ENCODE peak calls at places on chromosomes 13 and 19, in five cellular contexts. P is stimulated activated CD4-positive, alpha-beta T cell treated with anti-CD3 and anti-CD28 coated beads, Interleukin-12 subunit alpha, Interleukin-12 subunit beta, amount 100 ng/mL, for 48 hours; R is T1000; U is KG1; L is NAMALWA. D is an unnamed sample.

GRCh38 chr19:5319516-5319915 is 21.1 kb downstream of the PTPRS start:
- DNase-seq in L (no peak), U (no peak), P (no peak), R (no peak), D (no peak)

GRCh38 chr19:3234800-3235199 is 10.3 kb downstream of the CELF5 start:
- DNase-seq in R (no peak), U (no peak), L (peak; percentile 42), P (peak; percentile 17), D (no peak)

GRCh38 chr13:20525144-20525600 is 485 bp downstream of the CRYL1 start:
- DNase-seq in L (no peak), U (peak; percentile 22), P (peak; percentile 12), R (no peak), D (no peak)

GRCh38 chr19:52635786-52636570 is 2.2 kb downstream of the ZNF83 start:
- DNase-seq in L (no peak), R (no peak), P (no peak), U (no peak), D (no peak)

GRCh38 chr19:2756921-2757881 is 17.4 kb upstream of the SLC39A3 start:
- DNase-seq in R (no peak), P (no peak), U (no peak), L (no peak), D (no peak)

GRCh38 chr13:61052175-61052574 is 363.5 kb downstream of the PCDH20 start:
- DNase-seq in P (no peak), R (no peak), U (no peak), L (peak; percentile 15), D (no peak)

GRCh38 chr19:41377977-41378707 is 1.8 kb downstream of the TMEM91 start:
- DNase-seq in U (no peak), L (peak; percentile 93), R (no peak), P (no peak), D (no peak)

GRCh38 chr19:23799321-23799720 is 40.6 kb upstream of the ZNF681 start:
- DNase-seq in L (no peak), P (no peak), R (no peak), U (no peak), D (no peak)

GRCh38 chr13:53028637-53029121 is at the start of gene OLFM4:
- DNase-seq in R (no peak), U (no peak), P (no peak), L (no peak), D (no peak)

GRCh38 chr19:39166571-39167391 is 30.0 kb upstream of the NCCRP1 start:
- DNase-seq in R (no peak), L (no peak), P (no peak), U (no peak), D (no peak)

GRCh38 chr13:37984357-37984756 is 114.8 kb upstream of the TRPC4 start:
- DNase-seq in U (no peak), R (no peak), P (no peak), L (peak; percentile 12), D (no peak)

GRCh38 chr13:113040597-113041292 is 64.8 kb upstream of the F7 start:
- DNase-seq in P (no peak), R (no peak), U (no peak), L (no peak), D (no peak)

GRCh38 chr19:6229951-6230712 is 49.6 kb downstream of the MLLT1 start:
- DNase-seq in U (no peak), P (no peak), R (no peak), L (no peak), D (no peak)

GRCh38 chr19:17424743-17425365 is 5.0 kb downstream of the MVB12A start:
- DNase-seq in P (no peak), U (no peak), L (peak; percentile 78), R (no peak), D (no peak)

GRCh38 chr13:71801781-71802180 is 65.2 kb downstream of the DACH1 start:
- DNase-seq in R (no peak), L (no peak), P (no peak), U (no peak), D (no peak)

GRCh38 chr13:97810152-97810551 is 143.3 kb upstream of the IPO5 start:
- DNase-seq in R (no peak), U (peak; percentile 1), L (peak; percentile 40), P (no peak), D (no peak)

GRCh38 chr19:35160629-35161433 is 6.3 kb downstream of the FXYD5 start:
- DNase-seq in P (no peak), U (no peak), R (no peak), L (no peak), D (no peak)

GRCh38 chr13:43516401-43516826 is 270.4 kb downstream of the ENOX1 start:
- DNase-seq in L (no peak), U (no peak), P (no peak), R (no peak), D (no peak)

GRCh38 chr19:10427169-10427568 is 6.8 kb downstream of the PDE4A start:
- DNase-seq in P (no peak), U (no peak), L (no peak), R (no peak), D (no peak)

GRCh38 chr13:74187564-74187963 is 53.4 kb upstream of the KLF12 start:
- DNase-seq in U (no peak), P (no peak), R (no peak), L (no peak), D (no peak)

GRCh38 chr19:28456264-28456663 is 756.7 kb downstream of the UQCRFS1 start:
- DNase-seq in L (no peak), P (no peak), R (no peak), U (no peak), D (no peak)

GRCh38 chr13:74305876-74306275 is 171.7 kb upstream of the KLF12 start:
- DNase-seq in P (no peak), R (no peak), L (no peak), U (no peak), D (no peak)

GRCh38 chr19:8526345-8527062 is 12.5 kb upstream of the ZNF414 start:
- DNase-seq in R (peak; percentile 73), L (no peak), U (no peak), P (no peak), D (no peak)

GRCh38 chr19:35557539-35558399 is 5.7 kb downstream of the ATP4A start:
- DNase-seq in R (no peak), P (peak; percentile 46), L (peak; percentile 86), U (no peak), D (peak; percentile 54)

GRCh38 chr13:27251166-27252088 is at the start of gene RPL21:
- DNase-seq in R (peak; percentile 93), U (peak; percentile 93), L (peak; percentile 94), P (peak; percentile 86), D (peak; percentile 73)

GRCh38 chr19:43576479-43576878 is 878 bp downstream of the PINLYP start:
- DNase-seq in L (no peak), P (no peak), U (no peak), R (no peak), D (no peak)

GRCh38 chr13:19861762-19862161 is 1.7 kb downstream of the ZMYM5 start:
- DNase-seq in L (peak; percentile 15), P (no peak), R (no peak), U (no peak), D (no peak)

GRCh38 chr19:41192574-41193419 is at the start of gene CYP2S1:
- DNase-seq in L (no peak), U (no peak), R (no peak), P (peak; percentile 11), D (peak; percentile 48)

GRCh38 chr19:15935167-15935702 is 906 bp upstream of the CYP4F11 start:
- DNase-seq in U (no peak), R (no peak), L (no peak), P (no peak), D (no peak)

GRCh38 chr19:32166238-32166637 is 179.2 kb upstream of the ZNF507 start:
- DNase-seq in L (no peak), P (no peak), R (no peak), U (no peak), D (no peak)

GRCh38 chr13:113172419-113172926 is 14.0 kb downstream of the PROZ start:
- DNase-seq in P (no peak), U (no peak), L (no peak), R (no peak), D (no peak)

GRCh38 chr13:97224544-97225324 is 2.6 kb downstream of the MBNL2 start:
- DNase-seq in U (no peak), R (no peak), L (peak; percentile 75), P (no peak), D (no peak)

GRCh38 chr19:15812059-15812722 is 3.3 kb downstream of the OR10H1 start:
- DNase-seq in U (no peak), L (no peak), R (no peak), P (peak; percentile 2), D (peak; percentile 48)

GRCh38 chr19:18430417-18431144 is 7.4 kb downstream of the ISYNA1 start:
- DNase-seq in P (no peak), R (no peak), L (no peak), U (no peak), D (no peak)

GRCh38 chr13:59000770-59001169 is 1163.0 kb downstream of the DIAPH3 start:
- DNase-seq in R (no peak), U (no peak), P (no peak), L (no peak), D (no peak)

GRCh38 chr13:28984825-28985224 is 164.7 kb downstream of the MTUS2 start:
- DNase-seq in L (no peak), U (no peak), P (no peak), R (no peak), D (no peak)

GRCh38 chr19:44818470-44818856 is 9.6 kb downstream of the BCAM start:
- DNase-seq in L (no peak), U (no peak), R (no peak), P (no peak), D (no peak)

GRCh38 chr19:2491130-2491801 is 15.3 kb downstream of the GADD45B start:
- DNase-seq in U (peak; percentile 6), P (no peak), R (peak; percentile 66), L (peak; percentile 91), D (no peak)

GRCh38 chr13:48456546-48456945 is 43.6 kb upstream of the LPAR6 start:
- DNase-seq in P (no peak), R (no peak), U (no peak), L (no peak), D (no peak)

GRCh38 chr13:24747248-24748151 is 16.5 kb upstream of the RNF17 start:
- DNase-seq in P (no peak), L (no peak), U (no peak), R (no peak), D (no peak)

D was measured in CMK.